ENCODE peak calls at places on chromosomes 13 and 19, in nine cellular contexts. One of them, this sample, is unnamed.

GRCh38 chr13:43196171-43196611 is 172.8 kb downstream of the DNAJC15 start:
- DNase-seq in foreskin fibroblast: no peak
- DNase-seq in fibroblast of lung: peak; percentile 53
- DNase-seq in transverse colon: no peak
- DNase-seq in psoas muscle: peak; percentile 23
- DNase-seq in brain microvascular endothelial cell: no peak
- DNase-seq in cardiac muscle cell: peak; percentile 19
- DNase-seq in BE2C: peak; percentile 74
- DNase-seq in omental fat pad: no peak
- DNase-seq in this sample: no peak

GRCh38 chr19:18491995-18492953 is 29.6 kb downstream of the ELL start:
- DNase-seq in foreskin fibroblast: no peak
- DNase-seq in fibroblast of lung: no peak
- DNase-seq in transverse colon: no peak
- DNase-seq in psoas muscle: no peak
- DNase-seq in brain microvascular endothelial cell: no peak
- DNase-seq in cardiac muscle cell: no peak
- DNase-seq in BE2C: no peak
- DNase-seq in omental fat pad: no peak
- DNase-seq in this sample: peak; percentile 29

GRCh38 chr19:55645512-55645881 is 2.0 kb downstream of the ZNF581 start:
- DNase-seq in foreskin fibroblast: no peak
- DNase-seq in fibroblast of lung: no peak
- DNase-seq in transverse colon: no peak
- DNase-seq in psoas muscle: no peak
- DNase-seq in brain microvascular endothelial cell: no peak
- DNase-seq in cardiac muscle cell: no peak
- DNase-seq in BE2C: no peak
- DNase-seq in omental fat pad: no peak
- DNase-seq in this sample: no peak

GRCh38 chr19:18433735-18434398 is 4.1 kb downstream of the ISYNA1 start:
- DNase-seq in foreskin fibroblast: no peak
- DNase-seq in fibroblast of lung: no peak
- DNase-seq in transverse colon: no peak
- DNase-seq in psoas muscle: no peak
- DNase-seq in brain microvascular endothelial cell: no peak
- DNase-seq in cardiac muscle cell: peak; percentile 55
- DNase-seq in BE2C: peak; percentile 70
- DNase-seq in omental fat pad: no peak
- DNase-seq in this sample: no peak

GRCh38 chr13:30679483-30680330 is 55.6 kb upstream of the ALOX5AP start:
- DNase-seq in foreskin fibroblast: no peak
- DNase-seq in fibroblast of lung: peak; percentile 61
- DNase-seq in transverse colon: no peak
- DNase-seq in psoas muscle: no peak
- DNase-seq in brain microvascular endothelial cell: peak; percentile 37
- DNase-seq in cardiac muscle cell: peak; percentile 54
- DNase-seq in BE2C: peak; percentile 53
- DNase-seq in omental fat pad: no peak
- DNase-seq in this sample: no peak

GRCh38 chr19:48303367-48303766 is 22.0 kb upstream of the EMP3 start:
- DNase-seq in foreskin fibroblast: no peak
- DNase-seq in fibroblast of lung: no peak
- DNase-seq in transverse colon: no peak
- DNase-seq in psoas muscle: no peak
- DNase-seq in brain microvascular endothelial cell: no peak
- DNase-seq in cardiac muscle cell: no peak
- DNase-seq in BE2C: no peak
- DNase-seq in omental fat pad: no peak
- DNase-seq in this sample: no peak

GRCh38 chr13:102799544-102800144 is 725 bp downstream of the BIVM start:
- DNase-seq in foreskin fibroblast: no peak
- DNase-seq in fibroblast of lung: peak; percentile 30
- DNase-seq in transverse colon: peak; percentile 26
- DNase-seq in psoas muscle: peak; percentile 57
- DNase-seq in brain microvascular endothelial cell: peak; percentile 14
- DNase-seq in cardiac muscle cell: peak; percentile 9
- DNase-seq in BE2C: peak; percentile 48
- DNase-seq in omental fat pad: no peak
- DNase-seq in this sample: peak; percentile 53

GRCh38 chr19:1213391-1214286 is 8.1 kb downstream of the STK11 start:
- DNase-seq in foreskin fibroblast: peak; percentile 91
- DNase-seq in fibroblast of lung: peak; percentile 31
- DNase-seq in transverse colon: peak; percentile 78
- DNase-seq in psoas muscle: peak; percentile 80
- DNase-seq in brain microvascular endothelial cell: peak; percentile 73
- DNase-seq in cardiac muscle cell: no peak
- DNase-seq in BE2C: peak; percentile 47
- DNase-seq in omental fat pad: no peak
- DNase-seq in this sample: peak; percentile 81

GRCh38 chr19:54626757-54627156 is 3.5 kb upstream of the LILRB1 start:
- DNase-seq in foreskin fibroblast: no peak
- DNase-seq in fibroblast of lung: no peak
- DNase-seq in transverse colon: no peak
- DNase-seq in psoas muscle: no peak
- DNase-seq in brain microvascular endothelial cell: no peak
- DNase-seq in cardiac muscle cell: no peak
- DNase-seq in BE2C: no peak
- DNase-seq in omental fat pad: no peak
- DNase-seq in this sample: no peak

GRCh38 chr19:19540707-19541515 is 2.8 kb downstream of the CILP2 start:
- DNase-seq in foreskin fibroblast: peak; percentile 41
- DNase-seq in fibroblast of lung: peak; percentile 24
- DNase-seq in transverse colon: peak; percentile 66
- DNase-seq in psoas muscle: no peak
- DNase-seq in brain microvascular endothelial cell: no peak
- DNase-seq in cardiac muscle cell: peak; percentile 52
- DNase-seq in BE2C: peak; percentile 59
- DNase-seq in omental fat pad: peak; percentile 47
- DNase-seq in this sample: peak; percentile 90

GRCh38 chr19:4023600-4024398 is 16.3 kb downstream of the PIAS4 start:
- DNase-seq in foreskin fibroblast: no peak
- DNase-seq in fibroblast of lung: no peak
- DNase-seq in transverse colon: no peak
- DNase-seq in psoas muscle: no peak
- DNase-seq in brain microvascular endothelial cell: no peak
- DNase-seq in cardiac muscle cell: no peak
- DNase-seq in BE2C: no peak
- DNase-seq in omental fat pad: no peak
- DNase-seq in this sample: no peak

GRCh38 chr13:106762711-106763110 is 194.8 kb upstream of the ARGLU1 start:
- DNase-seq in foreskin fibroblast: no peak
- DNase-seq in fibroblast of lung: no peak
- DNase-seq in transverse colon: no peak
- DNase-seq in psoas muscle: no peak
- DNase-seq in brain microvascular endothelial cell: no peak
- DNase-seq in cardiac muscle cell: no peak
- DNase-seq in BE2C: no peak
- DNase-seq in omental fat pad: no peak
- DNase-seq in this sample: no peak

GRCh38 chr13:109857803-109858202 is 71.4 kb upstream of the IRS2 start:
- DNase-seq in foreskin fibroblast: no peak
- DNase-seq in fibroblast of lung: no peak
- DNase-seq in transverse colon: no peak
- DNase-seq in psoas muscle: no peak
- DNase-seq in brain microvascular endothelial cell: no peak
- DNase-seq in cardiac muscle cell: no peak
- DNase-seq in BE2C: no peak
- DNase-seq in omental fat pad: no peak
- DNase-seq in this sample: no peak

GRCh38 chr19:8731428-8732169 is 10.2 kb downstream of the OR2Z1 start:
- DNase-seq in foreskin fibroblast: no peak
- DNase-seq in fibroblast of lung: no peak
- DNase-seq in transverse colon: no peak
- DNase-seq in psoas muscle: no peak
- DNase-seq in brain microvascular endothelial cell: no peak
- DNase-seq in cardiac muscle cell: no peak
- DNase-seq in BE2C: no peak
- DNase-seq in omental fat pad: no peak
- DNase-seq in this sample: no peak

GRCh38 chr13:96632536-96633320 is 361.5 kb downstream of the OXGR1 start:
- DNase-seq in foreskin fibroblast: no peak
- DNase-seq in fibroblast of lung: no peak
- DNase-seq in transverse colon: no peak
- DNase-seq in psoas muscle: no peak
- DNase-seq in brain microvascular endothelial cell: peak; percentile 49
- DNase-seq in cardiac muscle cell: no peak
- DNase-seq in BE2C: no peak
- DNase-seq in omental fat pad: no peak
- DNase-seq in this sample: no peak

GRCh38 chr13:48580185-48580803 is 47.4 kb upstream of the RCBTB2 start:
- DNase-seq in foreskin fibroblast: no peak
- DNase-seq in fibroblast of lung: peak; percentile 71
- DNase-seq in transverse colon: peak; percentile 84
- DNase-seq in psoas muscle: peak; percentile 53
- DNase-seq in brain microvascular endothelial cell: peak; percentile 53
- DNase-seq in cardiac muscle cell: peak; percentile 75
- DNase-seq in BE2C: peak; percentile 71
- DNase-seq in omental fat pad: peak; percentile 95
- DNase-seq in this sample: no peak

GRCh38 chr13:80121038-80121437 is 219.9 kb downstream of the SPRY2 start:
- DNase-seq in foreskin fibroblast: no peak
- DNase-seq in fibroblast of lung: no peak
- DNase-seq in transverse colon: no peak
- DNase-seq in psoas muscle: no peak
- DNase-seq in brain microvascular endothelial cell: no peak
- DNase-seq in cardiac muscle cell: no peak
- DNase-seq in BE2C: no peak
- DNase-seq in omental fat pad: no peak
- DNase-seq in this sample: no peak

GRCh38 chr19:56671613-56671994 is at the start of gene ZNF835:
- DNase-seq in foreskin fibroblast: peak; percentile 2
- DNase-seq in fibroblast of lung: peak; percentile 70
- DNase-seq in transverse colon: peak; percentile 87
- DNase-seq in psoas muscle: peak; percentile 96
- DNase-seq in brain microvascular endothelial cell: peak; percentile 40
- DNase-seq in cardiac muscle cell: peak; percentile 57
- DNase-seq in BE2C: no peak
- DNase-seq in omental fat pad: peak; percentile 76
- DNase-seq in this sample: no peak

GRCh38 chr19:35806597-35806996 is 6.0 kb downstream of the PRODH2 start:
- DNase-seq in foreskin fibroblast: no peak
- DNase-seq in fibroblast of lung: no peak
- DNase-seq in transverse colon: no peak
- DNase-seq in psoas muscle: no peak
- DNase-seq in brain microvascular endothelial cell: no peak
- DNase-seq in cardiac muscle cell: no peak
- DNase-seq in BE2C: no peak
- DNase-seq in omental fat pad: no peak
- DNase-seq in this sample: no peak

GRCh38 chr19:19115954-19116353 is 22.3 kb downstream of the TMEM161A start:
- DNase-seq in foreskin fibroblast: no peak
- DNase-seq in fibroblast of lung: no peak
- DNase-seq in transverse colon: peak; percentile 55
- DNase-seq in psoas muscle: peak; percentile 53
- DNase-seq in brain microvascular endothelial cell: no peak
- DNase-seq in cardiac muscle cell: peak; percentile 24
- DNase-seq in BE2C: peak; percentile 58
- DNase-seq in omental fat pad: no peak
- DNase-seq in this sample: no peak

GRCh38 chr13:113407103-113407530 is 43.2 kb upstream of the GRTP1 start:
- DNase-seq in foreskin fibroblast: no peak
- DNase-seq in fibroblast of lung: no peak
- DNase-seq in transverse colon: no peak
- DNase-seq in psoas muscle: no peak
- DNase-seq in brain microvascular endothelial cell: no peak
- DNase-seq in cardiac muscle cell: no peak
- DNase-seq in BE2C: no peak
- DNase-seq in omental fat pad: no peak
- DNase-seq in this sample: no peak

GRCh38 chr19:52941941-52942370 is 18.7 kb upstream of the ZNF888 start:
- DNase-seq in foreskin fibroblast: no peak
- DNase-seq in fibroblast of lung: peak; percentile 29
- DNase-seq in transverse colon: peak; percentile 36
- DNase-seq in psoas muscle: peak; percentile 42
- DNase-seq in brain microvascular endothelial cell: peak; percentile 7
- DNase-seq in cardiac muscle cell: peak; percentile 22
- DNase-seq in BE2C: no peak
- DNase-seq in omental fat pad: no peak
- DNase-seq in this sample: no peak

GRCh38 chr19:48341006-48341405 is 15.7 kb downstream of the EMP3 start:
- DNase-seq in foreskin fibroblast: no peak
- DNase-seq in fibroblast of lung: no peak
- DNase-seq in transverse colon: no peak
- DNase-seq in psoas muscle: peak; percentile 79
- DNase-seq in brain microvascular endothelial cell: no peak
- DNase-seq in cardiac muscle cell: no peak
- DNase-seq in BE2C: no peak
- DNase-seq in omental fat pad: no peak
- DNase-seq in this sample: peak; percentile 88

GRCh38 chr13:47858678-47859050 is 142.4 kb downstream of the SUCLA2 start:
- DNase-seq in foreskin fibroblast: peak; percentile 50
- DNase-seq in fibroblast of lung: peak; percentile 42
- DNase-seq in transverse colon: no peak
- DNase-seq in psoas muscle: no peak
- DNase-seq in brain microvascular endothelial cell: peak; percentile 65
- DNase-seq in cardiac muscle cell: no peak
- DNase-seq in BE2C: no peak
- DNase-seq in omental fat pad: no peak
- DNase-seq in this sample: no peak

GRCh38 chr19:1668339-1669123 is 16.1 kb upstream of the TCF3 start:
- DNase-seq in foreskin fibroblast: no peak
- DNase-seq in fibroblast of lung: peak; percentile 9
- DNase-seq in transverse colon: peak; percentile 60
- DNase-seq in psoas muscle: no peak
- DNase-seq in brain microvascular endothelial cell: no peak
- DNase-seq in cardiac muscle cell: peak; percentile 44
- DNase-seq in BE2C: peak; percentile 43
- DNase-seq in omental fat pad: no peak
- DNase-seq in this sample: peak; percentile 52

GRCh38 chr19:6394831-6395230 is 1.9 kb upstream of the GTF2F1 start:
- DNase-seq in foreskin fibroblast: no peak
- DNase-seq in fibroblast of lung: no peak
- DNase-seq in transverse colon: no peak
- DNase-seq in psoas muscle: no peak
- DNase-seq in brain microvascular endothelial cell: no peak
- DNase-seq in cardiac muscle cell: no peak
- DNase-seq in BE2C: no peak
- DNase-seq in omental fat pad: no peak
- DNase-seq in this sample: no peak

GRCh38 chr13:47397739-47398138 is 500.9 kb upstream of the HTR2A start:
- DNase-seq in foreskin fibroblast: no peak
- DNase-seq in fibroblast of lung: peak; percentile 39
- DNase-seq in transverse colon: no peak
- DNase-seq in psoas muscle: no peak
- DNase-seq in brain microvascular endothelial cell: peak; percentile 51
- DNase-seq in cardiac muscle cell: no peak
- DNase-seq in BE2C: no peak
- DNase-seq in omental fat pad: no peak
- DNase-seq in this sample: no peak

GRCh38 chr19:40216013-40216776 is 2.0 kb downstream of the TTC9B start:
- DNase-seq in foreskin fibroblast: no peak
- DNase-seq in fibroblast of lung: no peak
- DNase-seq in transverse colon: no peak
- DNase-seq in psoas muscle: no peak
- DNase-seq in brain microvascular endothelial cell: no peak
- DNase-seq in cardiac muscle cell: no peak
- DNase-seq in BE2C: no peak
- DNase-seq in omental fat pad: no peak
- DNase-seq in this sample: no peak

GRCh38 chr19:47363758-47364529 is 14.8 kb downstream of the DHX34 start:
- DNase-seq in foreskin fibroblast: peak; percentile 55
- DNase-seq in fibroblast of lung: peak; percentile 48
- DNase-seq in transverse colon: no peak
- DNase-seq in psoas muscle: no peak
- DNase-seq in brain microvascular endothelial cell: peak; percentile 20
- DNase-seq in cardiac muscle cell: no peak
- DNase-seq in BE2C: no peak
- DNase-seq in omental fat pad: no peak
- DNase-seq in this sample: no peak

GRCh38 chr13:99237981-99238662 is 20.1 kb downstream of the GPR18 start:
- DNase-seq in foreskin fibroblast: no peak
- DNase-seq in fibroblast of lung: no peak
- DNase-seq in transverse colon: no peak
- DNase-seq in psoas muscle: no peak
- DNase-seq in brain microvascular endothelial cell: no peak
- DNase-seq in cardiac muscle cell: no peak
- DNase-seq in BE2C: no peak
- DNase-seq in omental fat pad: no peak
- DNase-seq in this sample: no peak

GRCh38 chr19:17353386-17353785 is 16.0 kb downstream of the GTPBP3 start:
- DNase-seq in foreskin fibroblast: no peak
- DNase-seq in fibroblast of lung: no peak
- DNase-seq in transverse colon: no peak
- DNase-seq in psoas muscle: no peak
- DNase-seq in brain microvascular endothelial cell: no peak
- DNase-seq in cardiac muscle cell: no peak
- DNase-seq in BE2C: no peak
- DNase-seq in omental fat pad: no peak
- DNase-seq in this sample: no peak